ENCODE peak calls at places on chromosomes 4 and X, in four cellular contexts. One of them, this sample, is unnamed. For H3F3A and H3K9me2, the result is how much of the 10 kb centered on the place peaks cover.

GRCh38 chrX:14508025-14508690 is 21.2 kb upstream of the GLRA2 start:
- DNase-seq in MM.1S: no peak
- DNase-seq in PC-9: no peak
- DNase-seq in SK-N-SH: no peak
- DNase-seq in this sample: peak

GRCh38 chr4:38867478-38868054 is at the start of gene FAM114A1:
- DNase-seq in MM.1S: peak
- DNase-seq in PC-9: peak
- DNase-seq in SK-N-SH: peak
- DNase-seq in this sample: peak

GRCh38 chr4:94634266-94634665 is 123.5 kb upstream of the BMPR1B start:
- DNase-seq in PC-9: no peak
- DNase-seq in MM.1S: no peak
- DNase-seq in SK-N-SH: no peak
- DNase-seq in this sample: no peak

GRCh38 chr4:56149601-56150000 is 200.9 kb downstream of the CEP135 start:
- DNase-seq in MM.1S: no peak
- DNase-seq in PC-9: no peak
- DNase-seq in SK-N-SH: no peak
- DNase-seq in this sample: no peak

GRCh38 chr4:6875431-6875831 is 34.2 kb upstream of the TBC1D14 start:
- DNase-seq in MM.1S: no peak
- DNase-seq in PC-9: no peak
- DNase-seq in SK-N-SH: no peak
- DNase-seq in this sample: no peak

GRCh38 chr4:20395160-20395773 is 143.6 kb downstream of the SLIT2 start:
- DNase-seq in SK-N-SH: no peak
- DNase-seq in MM.1S: no peak
- DNase-seq in PC-9: peak
- DNase-seq in this sample: peak

GRCh38 chr4:6467600-6467999 is 4.8 kb downstream of the PPP2R2C start:
- DNase-seq in MM.1S: no peak
- DNase-seq in SK-N-SH: no peak
- DNase-seq in PC-9: no peak
- DNase-seq in this sample: no peak

GRCh38 chrX:2383735-2384134 is 117.0 kb downstream of the DHRSX start:
- DNase-seq in MM.1S: no peak
- DNase-seq in PC-9: no peak
- DNase-seq in SK-N-SH: no peak
- DNase-seq in this sample: peak

GRCh38 chr4:170675568-170676262 is 586.0 kb upstream of the AADAT start:
- DNase-seq in SK-N-SH: no peak
- DNase-seq in PC-9: no peak
- DNase-seq in MM.1S: peak
- DNase-seq in this sample: peak

GRCh38 chrX:113759422-113759821 is 824.5 kb upstream of the HTR2C start:
- DNase-seq in SK-N-SH: no peak
- DNase-seq in MM.1S: peak
- DNase-seq in PC-9: no peak
- DNase-seq in this sample: no peak

GRCh38 chr4:141501931-141502330 is 134.5 kb upstream of the IL15 start:
- DNase-seq in MM.1S: no peak
- DNase-seq in SK-N-SH: no peak
- DNase-seq in PC-9: no peak
- DNase-seq in this sample: no peak

GRCh38 chr4:125688841-125689240 is 374.1 kb downstream of the FAT4 start:
- DNase-seq in SK-N-SH: no peak
- DNase-seq in PC-9: no peak
- DNase-seq in MM.1S: no peak
- DNase-seq in this sample: no peak
- H3F3A ChIP-seq in SK-N-SH: under half
- H3F3A ChIP-seq in PC-9: under half
- H3F3A ChIP-seq in MM.1S: under half
- H3F3A ChIP-seq in this sample: under half

DNA sequence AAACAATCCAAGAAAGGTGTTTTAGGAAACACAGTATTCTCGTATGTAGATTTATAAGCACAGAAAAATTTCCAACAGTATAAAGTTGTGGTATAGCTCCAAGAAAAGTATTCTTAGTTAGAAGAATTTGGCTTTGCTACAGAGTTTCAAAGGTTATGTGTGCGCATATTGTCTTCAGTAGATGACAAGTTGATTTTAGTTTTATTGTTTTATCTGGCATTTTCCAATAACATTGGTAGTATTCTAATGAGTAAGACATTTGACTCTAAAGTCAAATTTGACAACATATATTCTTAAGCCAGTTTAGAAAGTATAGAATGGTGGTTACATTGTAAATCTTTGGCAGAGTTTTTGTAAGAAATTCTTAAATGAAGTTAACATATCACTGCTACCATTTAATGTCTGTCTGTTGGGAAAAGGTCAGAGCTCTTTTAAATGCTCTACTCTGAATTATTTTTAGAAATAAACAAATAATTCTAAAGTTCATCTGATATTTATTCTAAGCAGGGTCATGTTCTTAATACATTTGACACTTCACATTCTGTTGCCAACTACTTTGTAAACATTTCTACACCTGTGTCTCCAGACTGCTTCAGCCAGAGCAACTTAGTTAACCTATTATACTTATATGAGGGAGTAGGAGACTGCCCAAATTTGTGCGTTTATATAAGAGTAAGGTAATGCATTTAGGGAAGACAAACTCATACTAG is 30.0 kb downstream of the CLCN3 start:
- DNase-seq in PC-9: no peak
- DNase-seq in MM.1S: no peak
- DNase-seq in SK-N-SH: no peak
- DNase-seq in this sample: no peak
- H3K9me2 ChIP-seq in PC-9: under half
- H3K9me2 ChIP-seq in MM.1S: under half
- H3K9me2 ChIP-seq in SK-N-SH: under half
- H3K9me2 ChIP-seq in this sample: under half

GRCh38 chr4:124641715-124642380 is 70.7 kb downstream of the ANKRD50 start:
- DNase-seq in SK-N-SH: no peak
- DNase-seq in MM.1S: peak
- DNase-seq in PC-9: peak
- DNase-seq in this sample: peak
- H3K4me3 ChIP-seq in SK-N-SH: peak
- H3K4me3 ChIP-seq in MM.1S: peak
- H3K4me3 ChIP-seq in PC-9: no peak
- H3K4me3 ChIP-seq in this sample: no peak

GRCh38 chrX:137574102-137574783 is 8.3 kb downstream of the ZIC3 start:
- DNase-seq in PC-9: no peak
- DNase-seq in MM.1S: no peak
- DNase-seq in SK-N-SH: no peak
- DNase-seq in this sample: no peak
- H3F3A ChIP-seq in PC-9: under half
- H3F3A ChIP-seq in MM.1S: under half
- H3F3A ChIP-seq in SK-N-SH: under half
- H3F3A ChIP-seq in this sample: under half

DNA sequence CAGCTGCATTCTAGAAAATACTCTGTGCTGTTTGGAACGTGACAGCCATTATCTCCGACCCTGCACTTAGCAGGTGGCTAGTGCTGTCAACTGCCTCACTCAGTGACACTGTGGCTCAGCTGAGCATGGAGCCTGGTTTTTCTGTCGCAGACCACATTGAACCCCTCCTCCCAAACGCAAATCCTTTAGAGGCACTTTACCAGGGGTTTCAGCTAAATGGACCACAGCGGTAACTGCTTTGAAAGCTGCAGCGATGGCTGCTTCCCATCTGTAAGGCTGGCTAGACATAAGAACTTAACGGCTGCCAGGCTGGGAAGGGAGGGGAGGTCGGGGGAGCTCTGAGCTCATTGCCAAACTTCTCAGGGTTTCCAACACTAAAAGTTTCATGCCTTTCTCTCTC is 8.1 kb downstream of the SLC34A2 start:
- DNase-seq in PC-9: no peak
- DNase-seq in MM.1S: no peak
- DNase-seq in SK-N-SH: no peak
- DNase-seq in this sample: no peak
- H3K9me2 ChIP-seq in PC-9: under half
- H3K9me2 ChIP-seq in MM.1S: under half
- H3K9me2 ChIP-seq in SK-N-SH: under half
- H3K9me2 ChIP-seq in this sample: under half

This sample was measured in PC-3.